ENCODE peak calls at places on chromosomes 4 and X, in six cellular contexts. One of them, this sample, is unnamed.

GRCh38 chr4:2583517-2583916 is 47.1 kb downstream of the FAM193A start:
- DNase-seq in ureter: no peak
- DNase-seq in mesothelial cell of epicardium: no peak
- DNase-seq in stomach: no peak
- DNase-seq in H9: no peak
- DNase-seq in sciatic nerve: no peak
- DNase-seq in this sample: no peak

GRCh38 chrX:139112432-139112831 is 400.9 kb upstream of the FGF13 start:
- DNase-seq in mesothelial cell of epicardium: no peak
- DNase-seq in sciatic nerve: no peak
- DNase-seq in ureter: no peak
- DNase-seq in H9: no peak
- DNase-seq in stomach: no peak
- DNase-seq in this sample: no peak

GRCh38 chrX:134717698-134718328 is 59.5 kb upstream of the PLAC1 start:
- DNase-seq in sciatic nerve: no peak
- DNase-seq in ureter: no peak
- DNase-seq in mesothelial cell of epicardium: no peak
- DNase-seq in H9: no peak
- DNase-seq in stomach: no peak
- DNase-seq in this sample: no peak

GRCh38 chrX:56788717-56789122 is 59.7 kb downstream of the NBDY start:
- DNase-seq in ureter: no peak
- DNase-seq in H9: no peak
- DNase-seq in sciatic nerve: peak
- DNase-seq in mesothelial cell of epicardium: no peak
- DNase-seq in stomach: peak
- DNase-seq in this sample: peak

GRCh38 chr4:148923881-148924280 is 481.7 kb upstream of the NR3C2 start:
- DNase-seq in stomach: no peak
- DNase-seq in ureter: no peak
- DNase-seq in mesothelial cell of epicardium: no peak
- DNase-seq in H9: no peak
- DNase-seq in sciatic nerve: no peak
- DNase-seq in this sample: no peak

GRCh38 chr4:128604840-128605239 is 204.7 kb upstream of the JADE1 start:
- DNase-seq in stomach: no peak
- DNase-seq in sciatic nerve: no peak
- DNase-seq in mesothelial cell of epicardium: no peak
- DNase-seq in H9: no peak
- DNase-seq in ureter: no peak
- DNase-seq in this sample: no peak

GRCh38 chrX:132821974-132822633 is 136.3 kb downstream of the HS6ST2 start:
- DNase-seq in mesothelial cell of epicardium: no peak
- DNase-seq in H9: no peak
- DNase-seq in ureter: no peak
- DNase-seq in stomach: no peak
- DNase-seq in sciatic nerve: no peak
- DNase-seq in this sample: no peak

GRCh38 chr4:26878729-26879415 is 18.2 kb downstream of the STIM2 start:
- DNase-seq in H9: no peak
- DNase-seq in sciatic nerve: no peak
- DNase-seq in mesothelial cell of epicardium: no peak
- DNase-seq in ureter: no peak
- DNase-seq in stomach: no peak
- DNase-seq in this sample: no peak

GRCh38 chr4:173498023-173498422 is 32.0 kb downstream of the HAND2 start:
- DNase-seq in mesothelial cell of epicardium: no peak
- DNase-seq in H9: no peak
- DNase-seq in sciatic nerve: no peak
- DNase-seq in stomach: no peak
- DNase-seq in ureter: no peak
- DNase-seq in this sample: no peak

GRCh38 chr4:175273995-175274753 is 356.0 kb downstream of the ADAM29 start:
- DNase-seq in stomach: no peak
- DNase-seq in ureter: no peak
- DNase-seq in sciatic nerve: no peak
- DNase-seq in mesothelial cell of epicardium: no peak
- DNase-seq in H9: no peak
- DNase-seq in this sample: no peak

GRCh38 chr4:83267121-83267834 is 17.3 kb downstream of the COQ2 start:
- DNase-seq in sciatic nerve: peak
- DNase-seq in stomach: no peak
- DNase-seq in mesothelial cell of epicardium: no peak
- DNase-seq in H9: no peak
- DNase-seq in ureter: peak
- DNase-seq in this sample: peak

GRCh38 chr4:5125326-5125725 is 74.0 kb downstream of the STK32B start:
- DNase-seq in sciatic nerve: no peak
- DNase-seq in H9: no peak
- DNase-seq in ureter: no peak
- DNase-seq in stomach: no peak
- DNase-seq in mesothelial cell of epicardium: no peak
- DNase-seq in this sample: no peak

GRCh38 chr4:112251044-112251632 is 19.6 kb downstream of the AP1AR start:
- DNase-seq in ureter: no peak
- DNase-seq in H9: no peak
- DNase-seq in sciatic nerve: no peak
- DNase-seq in mesothelial cell of epicardium: no peak
- DNase-seq in stomach: no peak
- DNase-seq in this sample: no peak

GRCh38 chrX:150635952-150636351 is 57.2 kb upstream of the MTMR1 start:
- DNase-seq in stomach: no peak
- DNase-seq in ureter: no peak
- DNase-seq in sciatic nerve: no peak
- DNase-seq in H9: no peak
- DNase-seq in mesothelial cell of epicardium: no peak
- DNase-seq in this sample: no peak

GRCh38 chr4:151807220-151807619 is 46.4 kb upstream of the GATB start:
- DNase-seq in ureter: no peak
- DNase-seq in sciatic nerve: no peak
- DNase-seq in H9: no peak
- DNase-seq in mesothelial cell of epicardium: no peak
- DNase-seq in stomach: no peak
- DNase-seq in this sample: no peak

GRCh38 chrX:137549073-137549472 is 16.9 kb upstream of the ZIC3 start:
- DNase-seq in ureter: no peak
- DNase-seq in stomach: no peak
- DNase-seq in sciatic nerve: no peak
- DNase-seq in H9: peak
- DNase-seq in mesothelial cell of epicardium: no peak
- DNase-seq in this sample: no peak

GRCh38 chr4:3524349-3524748 is 7.9 kb downstream of the LRPAP1 start:
- DNase-seq in ureter: no peak
- DNase-seq in stomach: no peak
- DNase-seq in sciatic nerve: peak
- DNase-seq in mesothelial cell of epicardium: no peak
- DNase-seq in H9: no peak
- DNase-seq in this sample: no peak

GRCh38 chrX:38474543-38474942 is 86.8 kb upstream of the TSPAN7 start:
- DNase-seq in stomach: no peak
- DNase-seq in mesothelial cell of epicardium: no peak
- DNase-seq in H9: no peak
- DNase-seq in ureter: no peak
- DNase-seq in sciatic nerve: no peak
- DNase-seq in this sample: no peak

GRCh38 chrX:9807355-9808182 is 21.3 kb downstream of the SHROOM2 start:
- DNase-seq in stomach: peak
- DNase-seq in H9: no peak
- DNase-seq in mesothelial cell of epicardium: no peak
- DNase-seq in ureter: peak
- DNase-seq in sciatic nerve: no peak
- DNase-seq in this sample: no peak

GRCh38 chr4:107885865-107886264 is 45.5 kb upstream of the CYP2U1 start:
- DNase-seq in ureter: no peak
- DNase-seq in sciatic nerve: no peak
- DNase-seq in stomach: no peak
- DNase-seq in mesothelial cell of epicardium: no peak
- DNase-seq in H9: no peak
- DNase-seq in this sample: no peak

GRCh38 chr4:8120518-8120917 is 38.1 kb downstream of the ABLIM2 start:
- DNase-seq in H9: no peak
- DNase-seq in mesothelial cell of epicardium: no peak
- DNase-seq in ureter: no peak
- DNase-seq in sciatic nerve: no peak
- DNase-seq in stomach: no peak
- DNase-seq in this sample: no peak

GRCh38 chrX:102516314-102516936 is at the start of gene TMSB15A:
- DNase-seq in mesothelial cell of epicardium: peak
- DNase-seq in sciatic nerve: peak
- DNase-seq in ureter: peak
- DNase-seq in stomach: peak
- DNase-seq in H9: peak
- DNase-seq in this sample: no peak

GRCh38 chr4:56821394-56822263 is at the start of gene SPINK2:
- DNase-seq in mesothelial cell of epicardium: peak
- DNase-seq in sciatic nerve: no peak
- DNase-seq in ureter: peak
- DNase-seq in stomach: peak
- DNase-seq in H9: peak
- DNase-seq in this sample: no peak

GRCh38 chr4:152346979-152347378 is 188.9 kb downstream of the FBXW7 start:
- DNase-seq in stomach: no peak
- DNase-seq in H9: no peak
- DNase-seq in sciatic nerve: no peak
- DNase-seq in ureter: no peak
- DNase-seq in mesothelial cell of epicardium: no peak
- DNase-seq in this sample: no peak

GRCh38 chr4:117447925-117448324 is 362.5 kb upstream of the TRAM1L1 start:
- DNase-seq in mesothelial cell of epicardium: no peak
- DNase-seq in H9: peak
- DNase-seq in stomach: no peak
- DNase-seq in ureter: no peak
- DNase-seq in sciatic nerve: no peak
- DNase-seq in this sample: no peak

This sample was measured in ascending aorta.